ENCODE peak calls at places on chromosomes 6 and 20, in nine cellular contexts. A is D721Med; S is stimulated activated CD4-positive, alpha-beta T cell treated with anti-CD3 and anti-CD28 coated beads, Interleukin-1b, Interleukin-23, amount 100 ng/mL, for 24 hours; R is NCI-H510A treated with DMSO at 0.1 percent for 48 hours; T is mesendoderm; J is activated CD4-positive, alpha-beta T cell treated with anti-CD3 and anti-CD28 coated beads for 4 hours; V is GM12892; Y is renal cortical epithelial cell; H is fibroblast of the aortic adventitia. N is an unnamed sample.
A peak's percentile ranks its signal among the peaks of the same experiment; 100 is the strongest.

GRCh38 chr20:4740774-4741431 is 19.2 kb downstream of the PRND start:
- DNase-seq in A (no peak), S (peak; percentile 49), R (peak; percentile 25), T (peak; percentile 85), J (peak; percentile 55), V (no peak), Y (peak; percentile 15), H (peak; percentile 57), N (peak; percentile 63)

GRCh38 chr6:162621246-162621645 is 106.3 kb downstream of the PRKN start:
- DNase-seq in A (no peak), S (no peak), R (no peak), T (peak; percentile 94), J (no peak), V (no peak), Y (peak; percentile 96), H (peak; percentile 1), N (no peak)

GRCh38 chr6:3237761-3238662 is 10.6 kb upstream of the TUBB2B start:
- DNase-seq in A (no peak), S (no peak), R (no peak), T (peak; percentile 43), J (no peak), V (no peak), Y (no peak), H (no peak), N (no peak)

GRCh38 chr6:90190181-90190580 is 106.5 kb downstream of the BACH2 start:
- DNase-seq in A (no peak), S (no peak), R (no peak), T (no peak), J (no peak), V (no peak), Y (no peak), H (no peak), N (no peak)

GRCh38 chr20:5863040-5863811 is 87.1 kb downstream of the TRMT6 start:
- DNase-seq in A (no peak), S (no peak), R (no peak), T (no peak), J (no peak), V (no peak), Y (peak; percentile 50), H (peak; percentile 66), N (no peak)

GRCh38 chr20:52191436-52192295 is at the start of gene ZFP64:
- DNase-seq in A (no peak), S (peak; percentile 49), R (peak; percentile 83), T (peak; percentile 83), J (peak; percentile 67), V (peak; percentile 75), Y (peak; percentile 56), H (peak; percentile 72), N (peak; percentile 56)

GRCh38 chr20:20752712-20753111 is 40.3 kb upstream of the RALGAPA2 start:
- DNase-seq in A (no peak), S (no peak), R (peak; percentile 13), T (no peak), J (no peak), V (no peak), Y (no peak), H (no peak), N (no peak)

GRCh38 chr6:39003072-39003471 is 45.5 kb upstream of the GLP1R start:
- DNase-seq in A (no peak), S (no peak), R (no peak), T (peak; percentile 58), J (no peak), V (no peak), Y (peak; percentile 1), H (no peak), N (no peak)

GRCh38 chr20:3473944-3474343 is 3.1 kb downstream of the ATRN start:
- DNase-seq in A (no peak), S (no peak), R (peak; percentile 89), T (no peak), J (no peak), V (no peak), Y (no peak), H (no peak), N (no peak)

GRCh38 chr6:81708306-81708705 is 44.2 kb downstream of the TENT5A start:
- DNase-seq in A (no peak), S (no peak), R (no peak), T (peak; percentile 93), J (no peak), V (no peak), Y (peak; percentile 3), H (no peak), N (no peak)

GRCh38 chr20:42308980-42309524 is 690.9 kb upstream of the CHD6 start:
- DNase-seq in A (no peak), S (no peak), R (no peak), T (no peak), J (no peak), V (no peak), Y (no peak), H (no peak), N (no peak)

N was measured in effector CD4-positive, alpha-beta T cell.